ENCODE peak calls at places on chromosomes 7 and 10, in six cellular contexts. Y, M, B, T, I and G are unnamed samples. For H3K27me3, the result is how much of the 10 kb centered on the place peaks cover.

GRCh38 chr10:129853236-129853946 is 110.7 kb downstream of the EBF3 start:
- DNase-seq in B (no peak), T (no peak), I (no peak), Y (peak), M (peak), G (peak)

GRCh38 chr10:50988792-50989191 is 85.5 kb upstream of the PRKG1 start:
- DNase-seq in B (no peak), Y (peak), I (no peak), M (peak), T (no peak), G (no peak)

GRCh38 chr7:133434246-133434865 is 181.5 kb downstream of the EXOC4 start:
- DNase-seq in T (no peak), I (no peak), M (peak), Y (peak), B (no peak), G (no peak)

GRCh38 chr10:79097021-79097695 is 28.4 kb downstream of the ZMIZ1 start:
- DNase-seq in B (no peak), I (no peak), M (no peak), T (no peak), Y (no peak), G (peak)

GRCh38 chr7:41108821-41109220 is 594.1 kb downstream of the INHBA start:
- DNase-seq in M (no peak), I (no peak), Y (peak), B (no peak), T (no peak), G (no peak)

GRCh38 chr10:55734112-55734511 is 626.9 kb downstream of the ZWINT start:
- DNase-seq in M (no peak), T (no peak), I (no peak), Y (no peak), B (no peak), G (no peak)

GRCh38 chr7:25663877-25664276 is 435.6 kb upstream of the NPVF start:
- DNase-seq in T (no peak), M (peak), B (no peak), I (no peak), Y (no peak), G (no peak)

GRCh38 chr10:132292287-132292971 is 15.3 kb downstream of the STK32C start:
- DNase-seq in B (no peak), M (no peak), Y (no peak), T (peak), I (peak), G (no peak)

GRCh38 chr10:130659528-130659927 is 523.3 kb downstream of the GLRX3 start:
- DNase-seq in B (no peak), I (no peak), Y (no peak), T (no peak), M (no peak), G (no peak)

GRCh38 chr10:104441601-104442000 is 88.0 kb downstream of the CFAP58 start:
- DNase-seq in I (no peak), M (peak), B (no peak), Y (peak), T (no peak), G (no peak)

GRCh38 chr7:10739401-10739800 is 234.3 kb upstream of the PHF14 start:
- DNase-seq in I (no peak), B (no peak), M (no peak), Y (no peak), T (no peak), G (no peak)

GRCh38 chr7:18352339-18353255 is 143.0 kb upstream of the HDAC9 start:
- DNase-seq in I (no peak), B (no peak), M (peak), Y (peak), T (peak), G (no peak)

GRCh38 chr10:31242902-31243301 is 76.1 kb upstream of the ZEB1 start:
- DNase-seq in B (no peak), Y (peak), M (peak), I (peak), T (no peak), G (no peak)

GRCh38 chr7:24381919-24382505 is 98.0 kb downstream of the NPY start:
- DNase-seq in Y (peak), M (peak), T (no peak), B (no peak), I (no peak), G (no peak)

GRCh38 chr7:97372882-97373281 is 255.4 kb downstream of the SDHAF3 start:
- DNase-seq in I (no peak), M (no peak), T (no peak), B (no peak), Y (no peak), G (no peak)

GRCh38 chr7:116780521-116780920 is 81.9 kb upstream of the CAPZA2 start:
- DNase-seq in T (no peak), B (no peak), M (no peak), Y (no peak), I (no peak), G (no peak)

GRCh38 chr7:55463863-55464262 is 98.7 kb downstream of the LANCL2 start:
- DNase-seq in M (no peak), T (no peak), B (no peak), I (no peak), Y (no peak), G (no peak)

GRCh38 chr7:33716581-33717477 is 188.5 kb upstream of the BMPER start:
- DNase-seq in Y (peak), B (no peak), M (peak), I (no peak), T (no peak), G (no peak)

GRCh38 chr7:97011104-97011503 is 5.8 kb downstream of the DLX6 start:
- DNase-seq in M (no peak), Y (no peak), B (no peak), I (no peak), T (no peak), G (no peak)

GRCh38 chr7:35185908-35186731 is 67.8 kb downstream of the TBX20 start:
- DNase-seq in M (peak), T (peak), I (peak), B (no peak), Y (no peak), G (peak)

GRCh38 chr7:64947252-64948000 is 43.4 kb downstream of the ZNF117 start:
- DNase-seq in Y (no peak), T (peak), M (no peak), B (no peak), I (no peak), G (peak)

GRCh38 chr10:58291538-58292174 is 22.7 kb downstream of the CISD1 start:
- DNase-seq in M (peak), I (no peak), T (no peak), Y (peak), B (peak), G (peak)

GRCh38 chr10:11397980-11398580 is 213.4 kb downstream of the USP6NL start:
- DNase-seq in B (no peak), M (peak), I (no peak), Y (no peak), T (no peak), G (no peak)

GRCh38 chr7:137801003-137801402 is 45.8 kb downstream of the DGKI start:
- DNase-seq in T (no peak), M (no peak), Y (peak), I (no peak), B (no peak), G (no peak)

GRCh38 chr7:119664601-119665000 is 608.4 kb upstream of the KCND2 start:
- DNase-seq in Y (peak), M (peak), T (no peak), I (no peak), B (no peak), G (no peak)

GRCh38 chr7:130356121-130356759 is 11.6 kb downstream of the CPA5 start:
- DNase-seq in I (no peak), T (no peak), M (peak), B (no peak), Y (peak), G (no peak)

GRCh38 chr7:23473848-23474097 is 3.5 kb upstream of the IGF2BP3 start:
- DNase-seq in B (no peak), Y (no peak), I (no peak), M (no peak), T (no peak), G (no peak)

GRCh38 chr10:74841265-74841973 is 15.0 kb downstream of the KAT6B start:
- DNase-seq in B (no peak), Y (no peak), M (peak), I (no peak), T (no peak), G (no peak)

GRCh38 chr10:70139997-70140250 is 6.6 kb downstream of the TYSND1 start:
- DNase-seq in M (no peak), T (no peak), B (no peak), Y (no peak), I (peak), G (no peak)

GRCh38 chr7:118013252-118014010 is 140.2 kb upstream of the CTTNBP2 start:
- DNase-seq in Y (no peak), T (no peak), I (no peak), M (no peak), B (no peak), G (no peak)

GRCh38 chr10:45580781-45581496 is 91.6 kb downstream of the ZFAND4 start:
- DNase-seq in T (no peak), M (no peak), B (no peak), I (no peak), Y (no peak), G (no peak)

GRCh38 chr10:30431435-30431911 is 2.5 kb upstream of the MAP3K8 start:
- DNase-seq in Y (no peak), M (no peak), I (peak), T (peak), B (no peak), G (no peak)

GRCh38 chr10:23343591-23344225 is 889 bp downstream of the C10orf67 start:
- DNase-seq in Y (peak), M (peak), I (peak), T (peak), B (peak), G (peak)

GRCh38 chr7:50119815-50120637 is 27.0 kb upstream of the ZPBP start:
- DNase-seq in I (no peak), B (peak), T (peak), Y (peak), M (no peak), G (no peak)

GRCh38 chr10:102959399-102959798 is 41.3 kb downstream of the CNNM2 start:
- DNase-seq in I (no peak), M (no peak), B (no peak), Y (no peak), T (no peak), G (no peak)

GRCh38 chr10:115830260-115830970 is 442.6 kb downstream of the GFRA1 start:
- DNase-seq in Y (peak), I (no peak), B (no peak), M (no peak), T (no peak), G (no peak)

GRCh38 chr10:5023126-5023701 is 19.6 kb upstream of the AKR1C2 start:
- DNase-seq in B (no peak), T (no peak), I (no peak), Y (no peak), M (no peak), G (no peak)

GRCh38 chr10:13327516-13327915 is 20.6 kb downstream of the SEPHS1 start:
- DNase-seq in M (no peak), I (no peak), B (no peak), Y (no peak), T (no peak), G (no peak)

GRCh38 chr10:13328588-13328987 is 19.5 kb downstream of the SEPHS1 start:
- DNase-seq in I (no peak), B (no peak), T (no peak), Y (no peak), M (no peak), G (no peak)

GRCh38 chr10:13328126-13328525 is 20.0 kb downstream of the SEPHS1 start:
- DNase-seq in T (no peak), M (no peak), I (no peak), Y (no peak), B (no peak), G (no peak)

GRCh38 chr10:13331641-13332040 is 16.5 kb downstream of the SEPHS1 start:
- DNase-seq in B (no peak), I (no peak), M (peak), T (no peak), Y (no peak), G (no peak)

DNA sequence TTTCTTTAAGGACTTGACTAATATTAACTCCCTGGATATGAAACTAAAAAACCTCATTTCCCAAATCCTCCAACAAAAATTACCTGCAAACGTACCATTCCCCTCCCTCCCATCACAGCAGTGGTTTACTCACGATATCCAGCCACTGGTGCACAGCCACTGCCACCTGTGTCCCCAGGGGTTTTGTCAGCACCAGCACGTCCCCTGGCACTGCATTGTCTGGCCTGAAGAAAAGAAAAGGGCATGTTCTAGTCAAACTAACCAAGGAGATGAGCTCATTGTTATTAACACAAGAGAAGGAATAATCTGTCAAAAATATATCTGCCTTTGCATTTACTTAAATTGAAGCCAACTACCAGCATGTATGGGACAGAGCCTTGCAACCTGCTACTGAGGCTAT is 18.5 kb downstream of the SEPHS1 start:
- DNase-seq in B (no peak), M (no peak), Y (no peak), T (no peak), I (no peak), G (no peak)
- H3K27ac ChIP-seq in B (no peak), M (no peak), Y (no peak), T (no peak), I (no peak), G (no peak)

GRCh38 chr7:1748774-1749173 is 78.7 kb downstream of the ELFN1 start:
- DNase-seq in I (no peak), T (peak), B (no peak), M (no peak), Y (no peak), G (no peak)

GRCh38 chr7:1749864-1750466 is 79.9 kb downstream of the ELFN1 start:
- DNase-seq in M (no peak), Y (no peak), I (no peak), T (peak), B (no peak), G (no peak)

GRCh38 chr7:1749351-1749863 is 79.3 kb downstream of the ELFN1 start:
- DNase-seq in B (no peak), I (no peak), M (no peak), T (peak), Y (no peak), G (no peak)

GRCh38 chr7:1748076-1748750 is 78.1 kb downstream of the ELFN1 start:
- DNase-seq in T (peak), B (no peak), M (no peak), Y (peak), I (peak), G (peak)

GRCh38 chr7:1750541-1751021 is 80.5 kb downstream of the ELFN1 start:
- DNase-seq in I (peak), Y (no peak), M (no peak), T (peak), B (no peak), G (no peak)
- H3K27me3 ChIP-seq in I (under half), Y (under half), M (under half), T (under half), B (under half), G (under half)

DNA sequence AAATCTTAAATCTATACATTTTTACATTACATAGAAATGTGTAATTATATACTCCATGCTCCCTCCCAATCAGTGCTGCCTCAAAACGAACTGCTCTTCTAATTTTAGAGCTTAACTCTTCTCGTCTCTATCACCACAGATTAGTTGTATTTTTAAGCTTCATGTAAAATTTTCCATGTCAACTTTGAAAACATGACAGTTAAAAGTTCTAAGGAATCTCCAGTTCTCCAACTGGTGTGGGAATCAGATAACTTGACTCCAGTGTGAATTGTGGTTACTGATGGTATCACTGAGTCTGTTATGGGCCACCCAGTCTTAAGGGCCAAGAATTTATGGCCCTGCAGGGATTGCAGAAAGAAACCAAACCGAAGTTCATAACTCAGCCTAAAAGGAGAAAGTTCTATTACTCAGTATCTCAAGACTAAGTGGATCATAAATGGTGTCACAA is 31.7 kb upstream of the KMT2E start:
- DNase-seq in B (no peak), T (no peak), M (peak), Y (no peak), I (no peak), G (no peak)
- H3K27ac ChIP-seq in B (peak), T (peak), M (peak), Y (peak), I (peak), G (peak)

GRCh38 chr7:155401884-155402283 is 56.0 kb upstream of the EN2 start:
- DNase-seq in B (no peak), I (no peak), M (no peak), Y (no peak), T (no peak), G (no peak)
- H3K27me3 ChIP-seq in B (under half), I (under half), M (half or more), Y (under half), T (under half), G (under half)

DNA sequence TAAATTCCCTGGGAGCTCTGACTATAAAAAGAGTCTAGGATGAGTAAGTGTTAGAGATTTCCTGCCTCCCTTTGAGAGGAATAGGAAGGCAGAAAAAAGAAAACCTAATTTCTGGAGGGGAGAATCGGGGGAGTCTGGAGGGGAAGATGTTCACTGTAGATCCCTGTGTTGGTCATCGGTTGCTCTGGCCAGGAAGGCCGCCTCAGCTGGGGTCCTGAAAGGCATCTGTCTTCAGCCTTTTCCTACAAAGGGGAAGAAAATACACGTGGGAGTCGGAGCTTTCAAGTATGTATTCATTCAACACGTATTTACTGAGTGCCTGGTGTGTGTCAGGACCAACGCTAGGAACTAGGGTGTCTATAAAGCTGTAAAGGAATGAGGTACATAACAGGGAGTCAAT is 101.2 kb downstream of the ICA1 start:
- DNase-seq in Y (no peak), M (no peak), T (no peak), B (no peak), I (no peak), G (no peak)
- H3K27ac ChIP-seq in Y (no peak), M (no peak), T (no peak), B (no peak), I (no peak), G (no peak)

DNA sequence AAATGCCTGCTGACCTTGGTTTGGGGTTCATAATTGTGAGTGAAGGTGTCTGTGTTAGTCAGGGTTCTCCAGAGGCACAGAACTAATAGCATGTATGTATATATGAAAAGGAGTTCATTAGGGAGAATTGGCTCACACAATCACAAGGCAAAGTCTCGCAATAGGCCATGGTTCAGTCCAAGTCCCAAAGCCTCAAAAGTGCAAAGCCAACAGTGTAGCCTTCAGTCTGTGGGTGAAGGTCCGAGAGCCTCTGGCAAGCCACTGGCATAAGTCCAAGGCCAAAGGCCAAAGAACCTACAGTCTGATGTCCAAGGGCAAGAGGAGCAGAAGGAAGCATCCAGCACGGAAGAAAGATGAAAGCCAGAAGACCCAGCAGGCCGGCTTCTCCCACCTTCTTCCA is 257.6 kb upstream of the SHH start:
- DNase-seq in Y (no peak), B (no peak), I (no peak), T (no peak), M (no peak), G (no peak)
- H3K27me3 ChIP-seq in Y (under half), B (under half), I (under half), T (under half), M (under half), G (under half)